ENCODE peak calls at places on chromosomes 12 and 14, in eight cellular contexts. G, V, A, N, D, O, U and W are unnamed samples.

GRCh38 chr12:22692964-22693555 is 68.1 kb downstream of the ETNK1 start:
- DNase-seq in G (no peak), V (no peak), A (no peak), N (no peak), D (no peak), O (no peak), U (no peak), W (no peak)

GRCh38 chr12:117119592-117120198 is 20.5 kb upstream of the TESC start:
- DNase-seq in G (peak), V (peak), A (no peak), N (no peak), D (no peak), O (no peak), U (no peak), W (no peak)

GRCh38 chr14:105448706-105449111 is 25.9 kb upstream of the CRIP2 start:
- DNase-seq in G (peak), V (no peak), A (peak), N (peak), D (no peak), O (peak), U (peak), W (peak)

GRCh38 chr12:19440916-19441315 is 1.6 kb downstream of the AEBP2 start:
- DNase-seq in G (no peak), V (no peak), A (peak), N (no peak), D (no peak), O (no peak), U (no peak), W (no peak)

GRCh38 chr12:91180577-91180976 is 2.0 kb downstream of the DCN start:
- DNase-seq in G (no peak), V (no peak), A (peak), N (no peak), D (no peak), O (no peak), U (no peak), W (no peak)

GRCh38 chr12:51884676-51885229 is 3.1 kb upstream of the ANKRD33 start:
- DNase-seq in G (peak), V (peak), A (no peak), N (no peak), D (no peak), O (peak), U (no peak), W (no peak)

GRCh38 chr12:5391638-5392037 is 40.3 kb upstream of the NTF3 start:
- DNase-seq in G (peak), V (no peak), A (peak), N (no peak), D (no peak), O (no peak), U (no peak), W (no peak)

GRCh38 chr12:125276567-125276966 is 211.3 kb downstream of the AACS start:
- DNase-seq in G (no peak), V (no peak), A (no peak), N (no peak), D (no peak), O (no peak), U (no peak), W (no peak)

GRCh38 chr12:83102499-83102898 is 415.8 kb downstream of the TMTC2 start:
- DNase-seq in G (no peak), V (no peak), A (peak), N (no peak), D (no peak), O (no peak), U (no peak), W (no peak)

GRCh38 chr12:120225852-120226640 is 25.1 kb upstream of the RPLP0 start:
- DNase-seq in G (no peak), V (no peak), A (no peak), N (no peak), D (no peak), O (peak), U (no peak), W (no peak)

GRCh38 chr12:10252201-10252600 is 39.5 kb downstream of the GABARAPL1 start:
- DNase-seq in G (no peak), V (no peak), A (no peak), N (no peak), D (no peak), O (no peak), U (no peak), W (no peak)

GRCh38 chr12:11902525-11902875 is 168.2 kb upstream of the BCL2L14 start:
- DNase-seq in G (no peak), V (no peak), A (no peak), N (no peak), D (no peak), O (no peak), U (no peak), W (no peak)

GRCh38 chr12:52605542-52605941 is 4.3 kb upstream of the KRT72 start:
- DNase-seq in G (peak), V (no peak), A (no peak), N (no peak), D (no peak), O (no peak), U (no peak), W (no peak)

GRCh38 chr14:71355324-71356201 is 448.3 kb downstream of the PCNX1 start:
- DNase-seq in G (no peak), V (no peak), A (peak), N (peak), D (no peak), O (no peak), U (no peak), W (peak)

GRCh38 chr12:61355105-61355504 is 905.1 kb upstream of the USP15 start:
- DNase-seq in G (no peak), V (no peak), A (no peak), N (no peak), D (no peak), O (no peak), U (no peak), W (no peak)

GRCh38 chr14:21825147-21825743 is 151.6 kb upstream of the OR4E1 start:
- DNase-seq in G (peak), V (peak), A (peak), N (no peak), D (no peak), O (no peak), U (no peak), W (no peak)

GRCh38 chr12:129080413-129080812 is 227.1 kb downstream of the GLT1D1 start:
- DNase-seq in G (peak), V (no peak), A (no peak), N (no peak), D (no peak), O (no peak), U (no peak), W (no peak)

GRCh38 chr14:35122696-35123387 is 490 bp downstream of the PRORP start:
- DNase-seq in G (peak), V (no peak), A (peak), N (no peak), D (no peak), O (no peak), U (no peak), W (peak)

GRCh38 chr14:85336257-85336656 is 193.7 kb upstream of the FLRT2 start:
- DNase-seq in G (no peak), V (no peak), A (no peak), N (no peak), D (no peak), O (no peak), U (no peak), W (no peak)

GRCh38 chr14:41875113-41875512 is 268.4 kb downstream of the LRFN5 start:
- DNase-seq in G (peak), V (no peak), A (no peak), N (no peak), D (no peak), O (no peak), U (no peak), W (no peak)

GRCh38 chr12:66035289-66035961 is 95.1 kb downstream of the LLPH start:
- DNase-seq in G (no peak), V (peak), A (peak), N (no peak), D (no peak), O (no peak), U (no peak), W (no peak)

GRCh38 chr14:39218171-39218769 is 15.4 kb upstream of the MIA2 start:
- DNase-seq in G (no peak), V (peak), A (peak), N (no peak), D (no peak), O (no peak), U (no peak), W (no peak)

GRCh38 chr12:119036878-119037493 is 55.6 kb downstream of the SRRM4 start:
- DNase-seq in G (peak), V (no peak), A (peak), N (no peak), D (no peak), O (no peak), U (no peak), W (no peak)

GRCh38 chr14:65287264-65288131 is 125.0 kb upstream of the FUT8 start:
- DNase-seq in G (peak), V (no peak), A (no peak), N (no peak), D (no peak), O (no peak), U (peak), W (no peak)

GRCh38 chr14:38137005-38137404 is 70.7 kb upstream of the SSTR1 start:
- DNase-seq in G (no peak), V (no peak), A (peak), N (no peak), D (no peak), O (no peak), U (no peak), W (no peak)

GRCh38 chr12:121968880-121969279 is 50.5 kb downstream of the CFAP251 start:
- DNase-seq in G (peak), V (no peak), A (no peak), N (no peak), D (no peak), O (no peak), U (no peak), W (no peak)

GRCh38 chr12:32918890-32919791 is 22.6 kb upstream of the PKP2 start:
- DNase-seq in G (peak), V (no peak), A (peak), N (no peak), D (no peak), O (no peak), U (no peak), W (no peak)

GRCh38 chr12:101108130-101108529 is 101.9 kb downstream of the SLC5A8 start:
- DNase-seq in G (peak), V (peak), A (no peak), N (no peak), D (no peak), O (no peak), U (no peak), W (no peak)
- TF ChIP-seq CTCF in G (peak), V (peak), A (no peak), N (no peak), D (no peak), O (no peak), U (no peak), W (no peak)

DNA sequence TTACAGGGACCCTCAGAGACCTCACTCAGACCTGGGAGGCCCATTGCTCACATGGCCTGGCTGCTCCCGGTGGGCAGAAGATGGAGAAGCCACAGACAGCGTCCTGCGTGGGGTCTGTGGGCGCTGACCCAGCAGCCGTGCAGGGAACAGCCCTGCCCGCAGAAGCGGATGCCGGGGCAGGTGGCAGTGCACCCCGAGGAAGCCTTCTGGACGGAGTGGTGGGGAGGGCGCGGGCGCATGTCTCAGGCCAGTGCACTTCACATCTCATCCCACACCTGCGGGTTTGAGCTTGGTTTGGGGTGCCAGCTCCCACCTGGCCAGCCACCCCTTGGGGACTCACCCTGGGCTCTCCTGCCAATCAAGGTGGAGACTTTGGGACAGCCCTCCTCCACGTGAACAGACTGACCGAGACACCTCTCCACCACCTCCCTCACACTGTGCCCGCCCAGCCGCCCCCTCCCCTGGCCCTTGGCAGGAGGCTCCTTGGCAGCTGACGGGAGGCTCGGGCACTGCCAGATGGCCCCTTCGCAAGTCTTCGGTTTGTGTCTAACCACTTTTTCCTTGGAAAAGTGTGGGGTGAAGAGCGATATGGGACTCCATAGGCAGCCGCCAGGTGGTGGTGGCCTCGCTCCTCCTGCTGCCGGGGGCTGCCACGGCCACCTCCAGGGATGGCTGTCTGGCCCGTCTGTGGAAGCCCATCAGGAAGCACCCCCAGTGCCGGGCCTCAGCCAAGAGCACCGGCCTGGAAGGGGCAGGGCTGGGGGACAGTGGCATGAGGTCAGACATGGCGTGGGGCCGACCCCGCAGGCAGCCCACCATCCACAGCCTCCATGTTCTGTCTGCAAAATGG is 58.9 kb downstream of the LRCOL1 start:
- DNase-seq in G (no peak), V (no peak), A (no peak), N (no peak), D (no peak), O (no peak), U (no peak), W (no peak)
- H3K27ac ChIP-seq in G (no peak), V (no peak), A (no peak), N (no peak), D (no peak), O (no peak), U (no peak), W (no peak)

GRCh38 chr14:99058542-99058941 is 213.5 kb downstream of the BCL11B start:
- DNase-seq in G (no peak), V (no peak), A (no peak), N (no peak), D (no peak), O (no peak), U (no peak), W (no peak)
- TF ChIP-seq CTCF in G (no peak), V (no peak), A (no peak), N (no peak), D (no peak), O (no peak), U (no peak), W (no peak)

DNA sequence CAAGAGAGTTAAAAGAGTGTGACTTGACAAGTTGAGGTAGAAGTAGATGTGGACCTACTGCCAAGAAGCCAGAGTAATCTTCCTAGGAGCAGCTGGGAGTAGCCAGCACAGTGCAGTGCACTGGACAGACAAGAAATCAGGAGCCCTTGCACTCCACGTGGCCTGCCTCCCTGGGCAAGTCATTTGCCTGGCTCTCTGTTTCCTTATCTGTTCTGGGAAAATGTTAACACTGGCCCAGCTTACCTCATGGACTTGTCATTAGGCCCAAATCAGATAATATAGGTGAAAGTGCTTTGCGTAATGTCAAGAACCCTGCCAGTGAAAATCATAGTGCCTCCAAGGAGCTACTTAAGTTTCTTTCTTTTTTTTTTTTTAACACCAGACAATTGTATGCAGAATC is 19.2 kb downstream of the SLC7A8 start:
- DNase-seq in G (no peak), V (no peak), A (peak), N (no peak), D (no peak), O (no peak), U (no peak), W (no peak)
- H3K27ac ChIP-seq in G (no peak), V (no peak), A (no peak), N (no peak), D (no peak), O (no peak), U (no peak), W (no peak)

GRCh38 chr12:84492381-84492883 is 420.2 kb downstream of the SLC6A15 start:
- DNase-seq in G (no peak), V (no peak), A (no peak), N (no peak), D (no peak), O (no peak), U (no peak), W (no peak)

GRCh38 chr12:84502907-84503787 is 409.5 kb downstream of the SLC6A15 start:
- DNase-seq in G (peak), V (peak), A (peak), N (peak), D (no peak), O (no peak), U (no peak), W (peak)

GRCh38 chr12:84502180-84502857 is 410.3 kb downstream of the SLC6A15 start:
- DNase-seq in G (no peak), V (no peak), A (no peak), N (no peak), D (no peak), O (no peak), U (no peak), W (no peak)

DNA sequence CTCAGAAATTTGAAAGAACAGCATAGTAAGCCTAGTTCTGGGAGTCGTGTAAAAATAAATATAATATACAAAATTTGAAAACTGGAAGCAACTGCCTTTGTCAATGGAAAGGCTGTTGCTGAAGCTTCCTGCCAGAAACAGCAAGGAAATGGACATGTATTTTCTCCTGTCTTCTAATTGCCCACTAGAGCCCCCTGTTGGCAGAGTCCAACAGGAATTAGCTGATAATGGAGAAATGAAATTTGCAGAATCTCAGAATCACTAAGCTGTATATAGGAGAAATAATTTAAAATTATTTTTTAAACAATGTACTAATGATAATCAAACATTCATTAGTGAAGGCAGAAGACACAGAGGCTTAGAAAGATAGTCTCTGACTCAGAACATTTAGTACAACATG is 414.8 kb downstream of the SLC6A15 start:
- DNase-seq in G (no peak), V (peak), A (peak), N (no peak), D (no peak), O (no peak), U (no peak), W (no peak)
- TF ChIP-seq CTCF in G (peak), V (peak), A (peak), N (no peak), D (peak), O (peak), U (no peak), W (no peak)

GRCh38 chr12:115296613-115297012 is 612.6 kb upstream of the TBX3 start:
- DNase-seq in G (no peak), V (no peak), A (no peak), N (no peak), D (no peak), O (no peak), U (no peak), W (no peak)
- H3K27ac ChIP-seq in G (no peak), V (no peak), A (no peak), N (no peak), D (no peak), O (no peak), U (no peak), W (no peak)

GRCh38 chr12:48758737-48759136 is 30.2 kb downstream of the ADCY6 start:
- DNase-seq in G (no peak), V (no peak), A (no peak), N (no peak), D (no peak), O (no peak), U (no peak), W (no peak)

DNA sequence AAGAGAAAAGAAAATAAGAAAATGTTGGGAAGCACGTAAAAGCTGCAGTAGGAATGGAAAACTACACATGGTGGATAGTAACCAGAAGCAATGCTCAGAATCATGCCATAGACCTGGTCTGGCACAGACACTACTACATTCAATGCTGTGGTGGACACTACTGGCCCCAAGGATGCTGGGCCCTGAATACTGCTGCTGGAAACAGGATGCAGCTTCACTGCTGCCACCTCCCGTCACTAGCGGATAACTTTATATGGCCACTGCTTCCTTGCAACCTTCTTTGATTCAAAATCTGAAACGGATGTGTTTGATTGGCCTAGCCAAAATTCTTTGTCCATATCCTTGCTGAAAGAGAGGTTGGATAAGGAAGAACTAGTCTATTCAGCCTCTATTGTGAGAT is 30.7 kb downstream of the ADCY6 start:
- DNase-seq in G (no peak), V (no peak), A (no peak), N (no peak), D (no peak), O (no peak), U (no peak), W (no peak)
- TF ChIP-seq CTCF in G (peak), V (no peak), A (no peak), N (no peak), D (no peak), O (no peak), U (no peak), W (no peak)